ENCODE peak calls at places on chromosomes 4 and X, in four cellular contexts. R, T, I and A are unnamed samples.

GRCh38 chr4:37670249-37670648 is 15.9 kb downstream of the RELL1 start:
- DNase-seq in T (no peak), R (no peak), I (no peak), A (no peak)

GRCh38 chrX:37348237-37349130 is 680 bp upstream of the PRRG1 start:
- DNase-seq in T (no peak), I (no peak), R (no peak), A (no peak)

GRCh38 chrX:23959781-23960180 is 52.0 kb downstream of the CXorf58 start:
- DNase-seq in R (no peak), T (no peak), I (no peak), A (no peak)

GRCh38 chr4:16026155-16026761 is 57.6 kb downstream of the PROM1 start:
- DNase-seq in R (peak; percentile 49), I (peak; percentile 25), T (peak; percentile 44), A (peak; percentile 76)

GRCh38 chr4:124278477-124278876 is 434.1 kb downstream of the ANKRD50 start:
- DNase-seq in I (no peak), T (peak; percentile 10), R (no peak), A (no peak)

GRCh38 chr4:7511509-7511908 is 76.8 kb upstream of the PSAPL1 start:
- DNase-seq in T (no peak), I (no peak), R (no peak), A (no peak)

GRCh38 chr4:122845066-122845465 is 18.4 kb downstream of the FGF2 start:
- DNase-seq in T (no peak), R (no peak), I (no peak), A (no peak)

GRCh38 chrX:1400049-1400448 is 8.1 kb upstream of the SLC25A6 start:
- DNase-seq in R (no peak), I (no peak), T (no peak), A (no peak)

GRCh38 chr4:164441131-164441530 is 312.8 kb upstream of the SMIM31 start:
- DNase-seq in I (no peak), T (no peak), R (no peak), A (no peak)

GRCh38 chr4:2837904-2838496 is 5.6 kb upstream of the ADD1 start:
- DNase-seq in R (no peak), T (no peak), I (no peak), A (peak; percentile 79)
- H3K4me1 ChIP-seq in R (peaks cover 43% of the 10 kb centered on the region), T (peaks cover 23% of the 10 kb centered on the region), I (peaks cover 30% of the 10 kb centered on the region), A (peaks cover 22% of the 10 kb centered on the region)

DNA sequence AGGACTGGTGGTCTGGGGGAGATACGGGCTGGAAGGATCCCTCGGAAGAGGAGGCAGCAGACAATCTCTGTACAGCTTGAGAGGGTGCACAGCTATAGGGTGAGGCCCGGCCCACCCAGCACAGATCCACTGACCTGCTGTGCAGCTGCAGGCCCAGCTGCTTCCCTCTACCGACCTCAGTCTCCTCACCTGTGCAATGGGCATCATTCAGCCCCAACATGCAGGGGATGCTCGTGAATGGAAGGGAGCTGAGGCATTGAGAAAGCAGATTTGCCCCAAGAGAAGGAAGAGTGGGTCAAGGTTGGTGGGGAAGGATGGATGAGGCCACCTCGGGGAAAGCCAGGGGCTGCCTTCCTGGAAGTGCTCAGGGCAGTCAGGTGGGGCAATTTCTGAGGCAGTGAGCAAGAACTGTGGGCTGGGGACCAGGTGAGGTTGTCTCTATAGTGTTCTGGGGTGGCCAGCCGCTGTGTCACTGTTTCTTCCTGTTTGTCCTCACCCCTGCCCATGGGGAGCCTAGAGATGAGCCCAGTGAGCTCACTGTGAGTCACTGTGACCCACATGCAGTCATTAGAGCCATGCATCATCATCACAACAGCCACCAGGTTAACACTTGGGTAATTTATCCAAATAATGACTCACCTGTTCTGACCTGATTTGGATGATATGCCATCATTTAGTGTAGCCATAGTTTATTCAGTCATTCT is 22.2 kb upstream of the XAGE2 start:
- DNase-seq in R (no peak), I (no peak), T (no peak), A (no peak)
- TF ChIP-seq MYC in R (no peak), I (no peak), T (no peak), A (no peak)

GRCh38 chrX:19699151-19699550 is 183.8 kb upstream of the MAP3K15 start:
- DNase-seq in R (no peak), T (no peak), I (no peak), A (no peak)

GRCh38 chrX:19698691-19699090 is 183.4 kb upstream of the MAP3K15 start:
- DNase-seq in I (no peak), T (no peak), R (no peak), A (no peak)

GRCh38 chrX:19695884-19696283 is 180.6 kb upstream of the MAP3K15 start:
- DNase-seq in I (no peak), R (no peak), T (no peak), A (no peak)

GRCh38 chrX:19698125-19698524 is 182.8 kb upstream of the MAP3K15 start:
- DNase-seq in I (no peak), R (no peak), T (no peak), A (no peak)

DNA sequence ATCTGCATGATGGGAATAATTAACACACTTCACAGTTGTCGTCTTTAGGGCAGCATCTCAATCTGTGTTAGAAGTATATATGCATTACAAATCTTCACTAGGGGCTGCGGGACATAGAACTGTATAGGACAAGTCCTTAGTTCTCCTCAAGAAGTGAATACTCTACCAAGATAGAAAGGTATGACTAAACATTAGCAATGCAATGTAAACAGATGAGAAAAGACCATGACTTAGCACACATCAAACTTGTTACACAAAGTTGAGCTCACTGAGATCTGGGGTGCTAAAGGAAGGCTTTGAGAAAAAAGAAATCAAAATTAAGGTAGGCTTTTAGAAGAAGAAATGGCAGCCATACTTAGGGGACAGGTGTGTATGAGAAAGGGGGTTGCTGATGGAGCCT is 182.1 kb upstream of the MAP3K15 start:
- DNase-seq in T (no peak), I (no peak), R (no peak), A (no peak)
- H3K9ac ChIP-seq in T (no peak overlapping the region), I (no peak overlapping the region), R (no peak overlapping the region), A (no peak overlapping the region)

GRCh38 chrX:138917781-138918180 is 206.3 kb upstream of the FGF13 start:
- DNase-seq in I (no peak), R (no peak), T (no peak), A (no peak)

GRCh38 chrX:138925330-138925729 is 213.8 kb upstream of the FGF13 start:
- DNase-seq in T (no peak), I (no peak), R (peak; percentile 18), A (no peak)

GRCh38 chrX:138921031-138921430 is 209.5 kb upstream of the FGF13 start:
- DNase-seq in R (no peak), I (no peak), T (no peak), A (no peak)
- H3K4me1 ChIP-seq in R (no peaks in the 10 kb centered on the region), I (no peaks in the 10 kb centered on the region), T (no peaks in the 10 kb centered on the region), A (no peaks in the 10 kb centered on the region)